ENCODE peak calls at places on chromosomes 5 and 9, in seven cellular contexts. K is foreskin fibroblast; O is cardiac muscle cell; A is psoas muscle; Q is mammary epithelial cell; C is brain microvascular endothelial cell; J is CD8-positive, alpha-beta memory T cell. Y is an unnamed sample.

GRCh38 chr9:110575169-110575568 is 4.4 kb downstream of the SVEP1 start:
- DNase-seq in A (peak), Q (no peak), O (no peak), K (peak), C (no peak), J (no peak), Y (no peak)

GRCh38 chr5:170443624-170444023 is 54.5 kb upstream of the KCNMB1 start:
- DNase-seq in O (no peak), C (no peak), J (no peak), A (no peak), Q (no peak), K (no peak), Y (no peak)

GRCh38 chr9:111036068-111036789 is 2.0 kb downstream of the LPAR1 start:
- DNase-seq in C (peak), O (no peak), K (peak), A (peak), Q (peak), J (no peak), Y (peak)

GRCh38 chr5:128202320-128202719 is 118.8 kb downstream of the SLC12A2 start:
- DNase-seq in K (no peak), Q (no peak), C (no peak), A (no peak), O (no peak), J (no peak), Y (no peak)

GRCh38 chr5:154220625-154221024 is 30.1 kb downstream of the GALNT10 start:
- DNase-seq in J (no peak), A (no peak), Q (peak), C (peak), O (no peak), K (peak), Y (no peak)

GRCh38 chr5:37519304-37519703 is 140.2 kb downstream of the WDR70 start:
- DNase-seq in K (no peak), Q (no peak), O (no peak), A (no peak), C (no peak), J (no peak), Y (no peak)

GRCh38 chr5:170357853-170358497 is 31.2 kb downstream of the KCNMB1 start:
- DNase-seq in O (no peak), Q (no peak), J (no peak), C (no peak), K (no peak), A (peak), Y (no peak)

GRCh38 chr5:58496488-58496887 is 5.3 kb downstream of the GAPT start:
- DNase-seq in Q (no peak), O (no peak), J (no peak), A (no peak), C (no peak), K (no peak), Y (no peak)

GRCh38 chr9:118665226-118665919 is 703.9 kb downstream of the BRINP1 start:
- DNase-seq in K (no peak), A (no peak), C (no peak), J (no peak), O (no peak), Q (no peak), Y (no peak)

GRCh38 chr9:87201316-87201715 is 254.0 kb upstream of the GAS1 start:
- DNase-seq in C (peak), J (no peak), O (no peak), Q (no peak), A (no peak), K (peak), Y (no peak)

GRCh38 chr5:65919773-65920172 is 6.6 kb upstream of the ERBIN start:
- DNase-seq in A (no peak), O (no peak), C (no peak), J (no peak), Q (no peak), K (no peak), Y (no peak)

GRCh38 chr5:93673555-93673954 is 67.8 kb downstream of the POU5F2 start:
- DNase-seq in A (no peak), K (no peak), J (no peak), Q (no peak), C (no peak), O (no peak), Y (no peak)

GRCh38 chr5:76174101-76174500 is 90.9 kb downstream of the SV2C start:
- DNase-seq in J (no peak), C (no peak), O (no peak), A (no peak), Q (no peak), K (no peak), Y (no peak)

GRCh38 chr9:135075234-135076142 is 12.0 kb upstream of the OLFM1 start:
- DNase-seq in O (peak), K (no peak), A (peak), J (no peak), Q (peak), C (no peak), Y (peak)

GRCh38 chr5:171524461-171524860 is 105.0 kb downstream of the FGF18 start:
- DNase-seq in J (no peak), C (no peak), A (no peak), O (no peak), K (no peak), Q (no peak), Y (peak)

GRCh38 chr5:119287547-119288073 is 68.2 kb upstream of the TNFAIP8 start:
- DNase-seq in O (no peak), J (peak), K (no peak), C (peak), Q (peak), A (no peak), Y (peak)

GRCh38 chr5:89315194-89315593 is 432.2 kb upstream of the MEF2C start:
- DNase-seq in A (no peak), O (no peak), K (no peak), J (no peak), C (peak), Q (no peak), Y (no peak)

GRCh38 chr5:6468104-6468503 is 19.4 kb downstream of the UBE2QL1 start:
- DNase-seq in K (no peak), J (no peak), O (no peak), A (no peak), C (no peak), Q (no peak), Y (peak)

GRCh38 chr9:131045300-131046092 is 36.5 kb downstream of the LAMC3 start:
- DNase-seq in A (no peak), Q (no peak), C (no peak), O (no peak), K (no peak), J (no peak), Y (no peak)

GRCh38 chr9:31908158-31908890 is 476.1 kb upstream of the ACO1 start:
- DNase-seq in A (no peak), K (no peak), Q (peak), O (no peak), J (no peak), C (no peak), Y (no peak)

GRCh38 chr5:58156977-58157701 is 302.7 kb downstream of the PLK2 start:
- DNase-seq in K (peak), O (no peak), Q (peak), A (no peak), J (no peak), C (peak), Y (no peak)

GRCh38 chr9:92931606-92932005 is 15.7 kb upstream of the FGD3 start:
- DNase-seq in J (no peak), A (no peak), K (no peak), Q (no peak), C (no peak), O (no peak), Y (no peak)

GRCh38 chr9:16869961-16870605 is 387 bp downstream of the BNC2 start:
- DNase-seq in J (no peak), C (no peak), A (no peak), K (peak), Q (no peak), O (peak), Y (peak)

GRCh38 chr5:181059297-181060230 is 19.5 kb downstream of the BTNL9 start:
- DNase-seq in Q (no peak), O (no peak), J (no peak), C (no peak), K (no peak), A (no peak), Y (no peak)

GRCh38 chr9:81145331-81145963 is 543.9 kb downstream of the TLE1 start:
- DNase-seq in K (no peak), O (no peak), C (peak), J (no peak), A (no peak), Q (no peak), Y (no peak)

GRCh38 chr5:43854697-43855292 is 251.8 kb downstream of the NNT start:
- DNase-seq in K (no peak), C (no peak), Q (no peak), O (peak), J (no peak), A (no peak), Y (no peak)

GRCh38 chr5:74576941-74577456 is 63.5 kb downstream of the ENC1 start:
- DNase-seq in A (no peak), O (no peak), C (peak), J (no peak), K (peak), Q (peak), Y (no peak)

GRCh38 chr5:127094161-127094560 is 20.9 kb upstream of the C5orf63 start:
- DNase-seq in Q (no peak), O (no peak), C (no peak), A (no peak), K (no peak), J (no peak), Y (no peak)

GRCh38 chr9:136546697-136547481 is 1.0 kb upstream of the NOTCH1 start:
- DNase-seq in Q (peak), J (peak), O (peak), A (peak), K (no peak), C (peak), Y (no peak)

GRCh38 chr5:1948111-1948510 is 65.4 kb upstream of the IRX4 start:
- DNase-seq in K (no peak), O (peak), C (no peak), A (no peak), J (no peak), Q (no peak), Y (no peak)

GRCh38 chr5:57600321-57600720 is 117.7 kb upstream of the ACTBL2 start:
- DNase-seq in J (no peak), Q (no peak), K (no peak), A (no peak), O (no peak), C (no peak), Y (no peak)

GRCh38 chr5:161105563-161105962 is 253.6 kb upstream of the ATP10B start:
- DNase-seq in C (no peak), O (peak), Q (no peak), A (no peak), J (no peak), K (no peak), Y (no peak)

GRCh38 chr5:87524217-87524616 is 111.5 kb upstream of the CCNH start:
- DNase-seq in C (no peak), O (no peak), A (no peak), J (no peak), K (no peak), Q (no peak), Y (no peak)

DNA sequence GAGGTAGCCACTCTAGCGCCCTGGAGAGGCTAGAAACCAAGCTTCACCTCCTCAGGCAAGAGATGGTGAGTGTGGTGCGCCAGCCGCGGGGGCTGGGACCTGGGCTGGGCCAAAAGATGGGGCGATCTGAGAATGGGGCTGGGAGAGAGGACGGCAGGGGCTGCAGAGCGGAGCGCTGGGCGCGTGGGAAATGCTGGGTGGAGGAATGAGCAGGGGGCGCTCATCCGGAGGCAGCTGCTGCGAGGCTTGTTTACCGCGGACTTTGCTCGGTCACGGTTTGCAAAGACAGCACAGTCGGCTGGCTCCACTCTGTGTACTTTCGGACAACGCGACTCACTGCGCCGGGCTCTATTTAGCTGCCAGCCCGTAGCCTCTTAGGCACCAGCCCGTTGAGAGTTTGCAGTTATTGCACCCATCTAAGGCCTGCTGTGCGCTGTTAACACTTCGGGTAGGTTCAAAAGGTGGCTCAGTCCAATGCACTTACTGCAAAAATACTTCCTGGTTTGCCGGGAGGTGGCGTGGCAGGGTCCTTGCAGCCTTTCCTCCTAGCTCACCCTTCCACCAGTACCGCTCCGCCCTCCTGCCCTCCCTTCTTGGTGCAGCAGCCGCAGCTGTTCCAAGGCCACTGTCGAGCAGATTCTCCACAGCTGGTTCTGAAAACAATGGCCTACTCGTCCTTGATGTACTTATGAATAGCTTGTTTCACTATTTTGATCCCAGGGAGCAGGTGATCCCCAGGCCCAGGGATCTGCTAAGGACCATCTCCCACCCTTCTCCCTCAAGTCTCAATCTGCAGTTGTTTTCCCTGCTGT is 1.3 kb downstream of the LURAP1L start:
- DNase-seq in A (peak), J (no peak), K (peak), C (peak), Q (peak), O (peak), Y (peak)
- H3K4me3 ChIP-seq in A (peak), J (no peak), K (peak), C (peak), Q (peak), O (peak), Y (peak)

GRCh38 chr9:21398955-21399489 is 9.9 kb upstream of the IFNA8 start:
- DNase-seq in A (no peak), C (no peak), O (no peak), Q (no peak), J (no peak), K (no peak), Y (no peak)

GRCh38 chr9:21404146-21404545 is 4.8 kb upstream of the IFNA8 start:
- DNase-seq in O (no peak), A (no peak), K (no peak), C (no peak), Q (no peak), J (no peak), Y (no peak)

DNA sequence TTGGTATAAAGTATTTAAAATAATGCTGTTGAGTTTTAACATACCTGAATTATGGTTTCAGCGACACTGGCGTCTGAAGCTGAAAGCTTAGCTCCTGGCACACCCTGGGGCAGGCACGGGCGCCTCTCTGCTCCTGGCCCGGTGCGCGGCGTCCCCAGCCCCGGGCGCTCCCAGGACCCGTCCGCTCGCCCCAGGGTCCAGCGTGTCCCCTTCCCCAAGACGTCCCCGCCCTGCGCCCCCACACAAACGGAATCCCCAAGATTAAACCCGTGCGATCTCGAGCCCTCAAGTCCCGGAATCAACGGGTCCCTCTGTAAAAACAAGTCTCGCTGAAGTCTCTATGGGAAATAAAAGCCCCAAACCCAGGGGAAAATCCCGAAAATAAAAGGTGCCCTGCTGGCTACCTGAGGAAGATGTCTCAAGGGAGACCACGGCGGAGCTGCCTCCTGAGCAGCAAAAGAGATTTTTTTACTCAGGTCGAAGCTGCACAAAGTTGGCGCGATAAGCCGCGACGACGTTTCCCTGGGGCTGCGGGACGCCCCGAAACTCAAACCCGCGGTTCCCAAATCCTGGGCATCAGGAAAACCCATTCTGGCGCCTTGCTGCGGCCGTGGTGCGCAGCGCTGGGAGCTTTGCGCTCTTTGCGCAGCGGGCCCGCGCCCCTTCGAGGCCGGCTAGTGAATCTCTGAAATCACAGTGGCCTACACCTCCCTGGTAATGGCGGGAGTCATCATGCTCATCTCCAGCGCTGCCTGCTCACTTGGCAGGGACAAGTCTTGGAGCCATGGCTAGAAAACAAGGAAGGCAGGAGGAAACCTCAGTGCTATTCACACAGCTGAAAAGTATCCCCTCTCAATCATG is 6.3 kb upstream of the IFNA8 start:
- DNase-seq in A (peak), O (peak), J (no peak), K (no peak), C (no peak), Q (no peak), Y (no peak)
- H3K4me3 ChIP-seq in A (peak), O (peak), J (peak), K (peak), C (peak), Q (peak), Y (no peak)

DNA sequence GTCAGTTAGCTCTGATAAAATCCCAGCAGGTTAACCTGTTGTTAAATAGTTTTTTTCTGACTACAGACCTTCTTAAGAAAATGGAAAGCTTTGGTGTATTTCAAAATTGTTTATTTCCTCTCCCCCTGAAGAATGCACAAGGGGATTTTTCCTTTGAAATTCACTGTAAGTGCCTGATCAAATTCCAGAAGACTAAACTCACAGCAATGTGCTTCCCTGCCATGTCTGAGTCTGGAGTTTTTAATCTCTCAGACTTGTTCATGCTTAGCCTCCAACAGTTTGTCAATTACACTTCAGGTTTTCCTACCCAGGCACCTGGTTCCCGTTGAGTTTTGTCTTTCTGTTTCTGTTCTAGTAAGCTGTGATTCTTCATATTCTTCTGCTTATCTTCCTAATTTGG is 961.6 kb upstream of the CDH18 start:
- DNase-seq in K (no peak), J (no peak), O (peak), A (no peak), C (no peak), Q (no peak), Y (no peak)
- H3K4me3 ChIP-seq in K (no peak), J (no peak), O (no peak), A (no peak), C (no peak), Q (no peak), Y (no peak)

GRCh38 chr9:127140842-127141675 is 18.6 kb upstream of the ANGPTL2 start:
- DNase-seq in J (no peak), A (no peak), O (no peak), C (no peak), K (no peak), Q (no peak), Y (no peak)

GRCh38 chr9:127142291-127142690 is 19.9 kb upstream of the ANGPTL2 start:
- DNase-seq in A (no peak), O (no peak), C (no peak), K (no peak), J (no peak), Q (no peak), Y (no peak)

GRCh38 chr9:127142931-127143464 is 20.6 kb upstream of the ANGPTL2 start:
- DNase-seq in O (no peak), K (no peak), C (no peak), A (no peak), J (no peak), Q (no peak), Y (no peak)

GRCh38 chr9:127144670-127145458 is 22.4 kb upstream of the ANGPTL2 start:
- DNase-seq in Q (no peak), A (peak), C (no peak), J (no peak), O (peak), K (no peak), Y (no peak)

DNA sequence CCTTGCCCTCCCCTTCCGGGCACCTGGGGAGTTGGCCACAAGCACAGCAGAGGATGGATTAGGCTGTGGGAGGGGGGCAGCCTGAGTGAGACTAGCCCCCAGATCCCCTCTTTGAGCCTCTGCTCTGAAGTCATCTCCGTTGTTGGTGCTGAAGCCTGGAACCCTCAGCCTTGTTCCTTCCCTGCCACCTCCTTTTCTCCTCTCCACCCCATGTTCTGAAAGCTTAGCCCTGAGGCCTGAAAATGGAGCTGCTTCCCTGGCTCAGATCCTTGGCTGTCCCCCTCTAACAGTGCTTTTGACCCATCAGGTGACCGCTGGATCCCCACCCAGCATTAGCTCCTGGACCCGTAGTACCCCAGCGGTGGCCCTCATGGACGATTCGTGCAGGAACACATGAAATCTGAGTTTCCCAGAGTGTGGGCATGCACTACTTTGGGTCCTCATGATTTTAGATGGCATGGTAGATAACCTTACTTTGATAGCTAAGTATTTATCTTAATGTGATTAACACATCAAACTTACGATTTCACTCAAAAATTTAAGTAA is 21.6 kb upstream of the ANGPTL2 start:
- DNase-seq in A (no peak), O (no peak), C (no peak), K (no peak), Q (no peak), J (no peak), Y (no peak)
- H3K4me3 ChIP-seq in A (no peak), O (no peak), C (no peak), K (no peak), Q (no peak), J (no peak), Y (no peak)

DNA sequence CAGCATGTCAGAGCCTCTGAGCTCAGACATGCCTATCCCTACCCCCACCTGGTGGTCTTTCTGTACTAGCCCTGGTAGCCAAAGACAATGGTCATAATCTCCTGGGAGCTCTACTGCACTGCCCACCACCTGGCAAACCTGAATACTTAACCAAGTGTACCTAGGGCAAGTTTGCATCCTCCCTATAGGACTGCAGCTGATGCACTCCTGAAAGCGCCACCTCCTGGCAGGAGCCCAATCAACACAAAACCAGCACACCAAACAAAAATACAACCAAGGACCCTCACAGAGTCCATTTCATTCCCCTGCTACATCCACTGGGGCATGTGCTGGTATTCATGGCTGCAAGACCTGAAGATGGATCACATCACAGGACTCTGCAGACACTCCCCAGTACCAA is 14.8 kb upstream of the FAM174A start:
- DNase-seq in Q (no peak), C (no peak), O (no peak), K (no peak), A (no peak), J (no peak), Y (peak)
- H3K4me3 ChIP-seq in Q (no peak), C (no peak), O (no peak), K (no peak), A (no peak), J (no peak), Y (no peak)

Y was measured in BE2C.